ENCODE peak calls at places on chromosomes 7 and 10, in four cellular contexts. V is activated T-helper 2 cell treated with anti-CD3 and anti-CD28 coated beads, Interferon-gamma antibody, Interleukin-2, Interleukin-4, amounts not matched to agents 10 μg/mL and 5 μg/mL and 100 μg/mL, durations not matched to agents 14 hours and 24 hours and 36 hours; R is GM04504; G is naive thymus-derived CD8-positive, alpha-beta T cell. N is an unnamed sample.

GRCh38 chr7:130086938-130087337 is 16.6 kb downstream of the KLHDC10 start:
- DNase-seq in V (no peak), R (no peak), G (no peak), N (no peak)

GRCh38 chr7:136637826-136638225 is 230.6 kb upstream of the CHRM2 start:
- DNase-seq in V (no peak), R (no peak), G (no peak), N (peak)

GRCh38 chr7:104341545-104341944 is 13.1 kb downstream of the LHFPL3 start:
- DNase-seq in V (no peak), R (no peak), G (no peak), N (peak)

GRCh38 chr7:33048704-33049103 is 13.9 kb downstream of the NT5C3A start:
- DNase-seq in V (no peak), R (no peak), G (no peak), N (no peak)

GRCh38 chr7:121961491-121961890 is 88.5 kb downstream of the PTPRZ1 start:
- DNase-seq in V (no peak), R (peak), G (no peak), N (no peak)

GRCh38 chr7:93205046-93205445 is 21.2 kb downstream of the HEPACAM2 start:
- DNase-seq in V (no peak), R (no peak), G (no peak), N (no peak)

GRCh38 chr7:33108591-33108930 is 643 bp downstream of the RP9 start:
- DNase-seq in V (no peak), R (no peak), G (no peak), N (peak)

GRCh38 chr10:13651969-13652720 is 65.4 kb downstream of the PRPF18 start:
- DNase-seq in V (no peak), R (no peak), G (no peak), N (no peak)

GRCh38 chr7:24255139-24255538 is 28.9 kb upstream of the NPY start:
- DNase-seq in V (no peak), R (no peak), G (no peak), N (peak)

GRCh38 chr10:120979435-120980315 is 128.5 kb downstream of the WDR11 start:
- DNase-seq in V (peak), R (no peak), G (no peak), N (no peak)

GRCh38 chr10:102451105-102451969 is at the start of gene C10orf95:
- DNase-seq in V (no peak), R (no peak), G (no peak), N (peak)

GRCh38 chr7:117217636-117218035 is 105.2 kb downstream of the WNT2 start:
- DNase-seq in V (no peak), R (peak), G (no peak), N (no peak)

GRCh38 chr10:107442035-107442505 is 277.6 kb upstream of the SORCS1 start:
- DNase-seq in V (no peak), R (no peak), G (no peak), N (peak)

GRCh38 chr10:91880310-91880709 is 29.0 kb downstream of the FGFBP3 start:
- DNase-seq in V (no peak), R (no peak), G (no peak), N (peak)

GRCh38 chr7:151822541-151823181 is 54.3 kb downstream of the PRKAG2 start:
- DNase-seq in V (no peak), R (no peak), G (no peak), N (no peak)

GRCh38 chr7:91872069-91872468 is 8.4 kb downstream of the MTERF1 start:
- DNase-seq in V (no peak), R (no peak), G (no peak), N (no peak)

GRCh38 chr7:28151965-28152364 is 28.6 kb downstream of the JAZF1 start:
- DNase-seq in V (no peak), R (no peak), G (no peak), N (peak)

GRCh38 chr10:133007360-133007858 is 65.0 kb upstream of the CFAP46 start:
- DNase-seq in V (no peak), R (no peak), G (no peak), N (no peak)

GRCh38 chr7:142863891-142864685 is 9.2 kb downstream of the EPHB6 start:
- DNase-seq in V (no peak), R (no peak), G (no peak), N (no peak)

GRCh38 chr7:134724606-134725005 is 54.8 kb upstream of the CALD1 start:
- DNase-seq in V (no peak), R (no peak), G (no peak), N (peak)

GRCh38 chr10:127034224-127034623 is 129.0 kb downstream of the DOCK1 start:
- DNase-seq in V (no peak), R (no peak), G (no peak), N (no peak)

GRCh38 chr7:92763636-92764423 is 72.5 kb downstream of the CDK6 start:
- DNase-seq in V (no peak), R (no peak), G (no peak), N (peak)

GRCh38 chr7:55148571-55148970 is 129.8 kb downstream of the EGFR start:
- DNase-seq in V (no peak), R (no peak), G (no peak), N (no peak)

GRCh38 chr10:95176101-95176500 is 17.9 kb upstream of the ACSM6 start:
- DNase-seq in V (no peak), R (no peak), G (no peak), N (no peak)

GRCh38 chr10:28060031-28060607 is 61.2 kb upstream of the ODAD2 start:
- DNase-seq in V (no peak), R (no peak), G (no peak), N (no peak)

GRCh38 chr10:11525503-11525902 is 85.9 kb downstream of the USP6NL start:
- DNase-seq in V (no peak), R (no peak), G (no peak), N (no peak)

GRCh38 chr10:11035318-11035920 is 17.7 kb downstream of the CELF2 start:
- DNase-seq in V (no peak), R (peak), G (no peak), N (peak)

GRCh38 chr7:148084138-148084537 is 506.4 kb upstream of the C7orf33 start:
- DNase-seq in V (no peak), R (peak), G (no peak), N (peak)

GRCh38 chr7:115047968-115048720 is 126.2 kb downstream of the MDFIC start:
- DNase-seq in V (no peak), R (peak), G (no peak), N (no peak)

GRCh38 chr7:5432691-5433090 is 9.1 kb upstream of the TNRC18 start:
- DNase-seq in V (no peak), R (no peak), G (no peak), N (no peak)

GRCh38 chr7:17311952-17312351 is 13.5 kb downstream of the AHR start:
- DNase-seq in V (no peak), R (no peak), G (no peak), N (no peak)

GRCh38 chr7:128022631-128023532 is 8.4 kb downstream of the LRRC4 start:
- DNase-seq in V (no peak), R (peak), G (no peak), N (peak)

GRCh38 chr10:93437946-93438795 is 44.0 kb downstream of the MYOF start:
- DNase-seq in V (no peak), R (no peak), G (no peak), N (peak)

GRCh38 chr10:129788211-129788610 is 175.9 kb downstream of the EBF3 start:
- DNase-seq in V (no peak), R (no peak), G (no peak), N (no peak)

GRCh38 chr7:99011706-99012404 is 132.1 kb downstream of the SMURF1 start:
- DNase-seq in V (no peak), R (no peak), G (no peak), N (no peak)

GRCh38 chr10:29616542-29616941 is 18.2 kb downstream of the SVIL start:
- DNase-seq in V (no peak), R (no peak), G (no peak), N (no peak)

GRCh38 chr7:92304406-92304893 is 58.7 kb downstream of the ANKIB1 start:
- DNase-seq in V (no peak), R (no peak), G (no peak), N (no peak)

GRCh38 chr10:119377905-119378736 is 164.4 kb downstream of the RGS10 start:
- DNase-seq in V (no peak), R (no peak), G (no peak), N (no peak)

GRCh38 chr10:65861249-65861648 is 1064.6 kb upstream of the LRRTM3 start:
- DNase-seq in V (no peak), R (no peak), G (no peak), N (peak)

N was measured in ELR.